ENCODE peak calls at places on chromosomes 6 and 20, in four cellular contexts. T is epithelial cell of proximal tubule, H is RWPE1, D is cardiac fibroblast. I is an unnamed sample.

GRCh38 chr6:41846666-41847237 is 48.4 kb downstream of the USP49 start:
- DNase-seq in T (peak), H (peak), D (peak), I (peak)

GRCh38 chr20:52926505-52926904 is 45.7 kb upstream of the TSHZ2 start:
- DNase-seq in T (no peak), H (peak), D (no peak), I (no peak)

GRCh38 chr6:122323361-122323760 is 76.1 kb upstream of the HSF2 start:
- DNase-seq in T (no peak), H (no peak), D (peak), I (no peak)

GRCh38 chr20:32991386-32991785 is 12.8 kb downstream of the SUN5 start:
- DNase-seq in T (no peak), H (no peak), D (no peak), I (no peak)

GRCh38 chr6:130223508-130223907 is 757 bp upstream of the SAMD3 start:
- DNase-seq in T (no peak), H (no peak), D (peak), I (no peak)

GRCh38 chr6:150417899-150418824 is 49.4 kb downstream of the IYD start:
- DNase-seq in T (peak), H (peak), D (peak), I (no peak)

GRCh38 chr6:11538799-11539468 is 1.4 kb downstream of the TMEM170B start:
- DNase-seq in T (no peak), H (no peak), D (no peak), I (no peak)

GRCh38 chr6:147709396-147710272 is 201.1 kb downstream of the SAMD5 start:
- DNase-seq in T (no peak), H (no peak), D (no peak), I (no peak)

GRCh38 chr6:145276746-145277145 is 458.6 kb downstream of the EPM2A start:
- DNase-seq in T (no peak), H (no peak), D (no peak), I (no peak)

GRCh38 chr6:15352884-15353283 is 107.0 kb downstream of the JARID2 start:
- DNase-seq in T (no peak), H (no peak), D (peak), I (no peak)

GRCh38 chr20:62844182-62844581 is 17.4 kb downstream of the TCFL5 start:
- DNase-seq in T (no peak), H (no peak), D (no peak), I (no peak)

GRCh38 chr20:31985152-31985551 is 17.2 kb downstream of the XKR7 start:
- DNase-seq in T (no peak), H (no peak), D (no peak), I (no peak)

GRCh38 chr6:37788259-37788658 is 31.3 kb upstream of the ZFAND3 start:
- DNase-seq in T (no peak), H (peak), D (no peak), I (no peak)

GRCh38 chr20:63456429-63457284 is 15.8 kb downstream of the KCNQ2 start:
- DNase-seq in T (no peak), H (no peak), D (no peak), I (no peak)

GRCh38 chr20:59002874-59003399 is 4.1 kb downstream of the CTSZ start:
- DNase-seq in T (no peak), H (no peak), D (no peak), I (no peak)

GRCh38 chr6:25070547-25071366 is 135.0 kb upstream of the RIPOR2 start:
- DNase-seq in T (peak), H (peak), D (peak), I (peak)

GRCh38 chr20:33604084-33604990 is 57.8 kb upstream of the C20orf144 start:
- DNase-seq in T (no peak), H (no peak), D (no peak), I (no peak)

GRCh38 chr20:32189691-32190607 is 17.6 kb downstream of the PLAGL2 start:
- DNase-seq in T (no peak), H (no peak), D (peak), I (peak)

GRCh38 chr20:23242556-23243180 is 107.9 kb upstream of the NXT1 start:
- DNase-seq in T (no peak), H (no peak), D (no peak), I (no peak)

GRCh38 chr6:111996159-111996558 is 57.7 kb upstream of the CCN6 start:
- DNase-seq in T (no peak), H (no peak), D (no peak), I (no peak)

GRCh38 chr6:111843347-111844147 is 29.7 kb downstream of the FYN start:
- DNase-seq in T (no peak), H (no peak), D (no peak), I (no peak)

GRCh38 chr20:42604998-42605970 is 584.4 kb downstream of the PTPRT start:
- DNase-seq in T (peak), H (no peak), D (no peak), I (no peak)

GRCh38 chr20:10508060-10508459 is 73.0 kb downstream of the SLX4IP start:
- DNase-seq in T (no peak), H (no peak), D (peak), I (no peak)

GRCh38 chr6:64230530-64230929 is 594.9 kb downstream of the PHF3 start:
- DNase-seq in T (no peak), H (no peak), D (no peak), I (no peak)

GRCh38 chr6:121597654-121598053 is 162.2 kb downstream of the GJA1 start:
- DNase-seq in T (no peak), H (peak), D (peak), I (no peak)

GRCh38 chr6:82408952-82409421 is 45.4 kb downstream of the TPBG start:
- DNase-seq in T (no peak), H (peak), D (peak), I (no peak)

GRCh38 chr20:61246269-61246668 is 5.8 kb upstream of the CDH4 start:
- DNase-seq in T (no peak), H (no peak), D (no peak), I (no peak)

GRCh38 chr20:16171180-16171579 is 402.1 kb downstream of the KIF16B start:
- DNase-seq in T (no peak), H (no peak), D (no peak), I (no peak)

DNA sequence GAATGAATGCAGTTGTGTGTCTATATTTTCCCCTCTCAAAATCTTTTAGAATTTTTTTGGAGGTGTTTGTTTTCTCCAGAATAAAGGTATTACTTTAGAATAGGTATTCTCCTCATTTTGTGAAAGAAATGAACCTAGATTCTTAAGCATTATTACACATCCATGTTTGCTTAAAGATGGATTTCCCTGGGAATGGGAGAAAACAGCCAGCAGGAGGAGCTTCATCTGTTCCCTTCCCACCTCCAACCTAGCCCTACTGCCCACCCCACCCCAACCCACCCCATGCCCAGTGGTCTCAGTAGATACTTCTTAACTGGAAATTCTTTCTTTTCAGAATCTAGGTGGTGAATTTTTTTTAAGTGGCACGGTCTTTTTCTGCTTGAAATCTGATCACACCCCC is 127.8 kb downstream of the CD109 start:
- DNase-seq in T (no peak), H (no peak), D (no peak), I (no peak)
- TF ChIP-seq CTCF in T (no peak), H (no peak), D (no peak), I (peak)

GRCh38 chr6:26249959-26250805 is 114.8 kb upstream of the BTN3A2 start:
- DNase-seq in T (no peak), H (no peak), D (peak), I (peak)
- TF ChIP-seq CTCF in T (peak), H (peak), D (peak), I (peak)

GRCh38 chr6:28764014-28764723 is 159.6 kb downstream of the TRIM27 start:
- DNase-seq in T (no peak), H (no peak), D (peak), I (no peak)
- TF ChIP-seq CTCF in T (no peak), H (no peak), D (no peak), I (no peak)

GRCh38 chr6:34652263-34652662 is 44.3 kb downstream of the ILRUN start:
- DNase-seq in T (no peak), H (no peak), D (no peak), I (no peak)
- TF ChIP-seq CTCF in T (no peak), H (no peak), D (no peak), I (no peak)

DNA sequence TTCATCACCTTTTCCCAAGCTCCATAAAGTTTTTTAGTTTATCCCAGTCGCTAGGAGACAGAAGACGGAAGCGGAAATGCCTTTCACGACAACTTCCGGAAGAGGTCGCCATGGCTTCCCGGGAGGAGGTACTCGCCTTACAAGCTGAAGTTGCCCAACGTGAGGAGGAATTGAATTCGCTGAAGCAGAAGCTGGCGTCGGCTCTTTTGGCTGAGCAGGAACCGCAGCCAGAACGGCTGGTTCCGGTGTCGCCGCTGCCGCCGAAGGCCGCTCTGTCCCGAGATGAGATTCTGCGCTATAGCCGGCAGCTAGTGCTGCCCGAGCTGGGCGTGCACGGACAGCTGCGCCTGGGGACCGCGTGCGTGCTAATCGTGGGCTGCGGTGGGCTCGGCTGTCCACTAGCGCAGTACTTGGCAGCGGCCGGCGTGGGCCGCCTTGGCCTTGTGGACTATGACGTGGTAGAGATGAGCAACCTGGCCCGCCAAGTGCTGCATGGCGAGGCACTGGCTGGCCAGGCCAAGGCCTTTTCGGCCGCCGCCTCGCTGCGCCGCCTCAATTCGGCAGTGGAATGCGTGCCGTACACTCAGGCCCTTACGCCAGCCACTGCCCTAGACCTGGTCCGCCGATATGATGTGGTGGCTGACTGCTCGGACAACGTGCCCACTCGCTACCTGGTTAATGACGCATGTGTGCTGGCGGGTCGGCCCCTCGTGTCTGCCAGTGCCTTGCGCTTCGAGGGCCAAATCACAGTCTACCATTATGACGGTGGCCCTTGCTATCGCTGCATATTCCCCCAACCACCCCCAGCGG is at the start of gene MOCS3:
- DNase-seq in T (peak), H (peak), D (peak), I (no peak)
- TF ChIP-seq CTCF in T (no peak), H (no peak), D (no peak), I (no peak)

I was measured in neural crest cell.